ENCODE peak calls at places on chromosomes 2 and 18, in six cellular contexts. I is psoas muscle; R is Kasumi-1; Q is RWPE1; M is T-helper 1 cell; E is stimulated activated CD4-positive, alpha-beta T cell treated with anti-CD3 and anti-CD28 coated beads, Interleukin-2, amount 100 ng/mL, for 24 hours. X is an unnamed sample.

GRCh38 chr2:212711851-212712250 is 173.2 kb upstream of the ERBB4 start:
- DNase-seq in I (no peak), R (no peak), Q (peak), M (no peak), E (no peak), X (no peak)

GRCh38 chr2:36785179-36785795 is 88.8 kb downstream of the VIT start:
- DNase-seq in I (peak), R (peak), Q (peak), M (no peak), E (peak), X (peak)

GRCh38 chr2:134220525-134220924 is 33.3 kb upstream of the MGAT5 start:
- DNase-seq in I (no peak), R (peak), Q (no peak), M (no peak), E (no peak), X (no peak)

GRCh38 chr2:190904644-190905043 is 24.0 kb downstream of the GLS start:
- DNase-seq in I (no peak), R (no peak), Q (no peak), M (no peak), E (no peak), X (no peak)

GRCh38 chr2:131039535-131039907 is 53.7 kb downstream of the FAM168B start:
- DNase-seq in I (no peak), R (no peak), Q (no peak), M (no peak), E (no peak), X (no peak)

GRCh38 chr18:43961713-43962112 is 684.4 kb upstream of the SYT4 start:
- DNase-seq in I (no peak), R (no peak), Q (no peak), M (no peak), E (no peak), X (no peak)

GRCh38 chr2:15584316-15584715 is 7.4 kb upstream of the DDX1 start:
- DNase-seq in I (no peak), R (no peak), Q (no peak), M (no peak), E (no peak), X (no peak)

GRCh38 chr2:26480751-26481380 is 2.9 kb upstream of the OTOF start:
- DNase-seq in I (no peak), R (no peak), Q (no peak), M (no peak), E (no peak), X (no peak)

GRCh38 chr2:85737481-85737880 is 16.3 kb upstream of the ATOH8 start:
- DNase-seq in I (peak), R (no peak), Q (peak), M (no peak), E (no peak), X (no peak)

GRCh38 chr2:51624995-51625394 is 593.1 kb upstream of the NRXN1 start:
- DNase-seq in I (no peak), R (no peak), Q (peak), M (no peak), E (no peak), X (no peak)

GRCh38 chr2:96262306-96262705 is 3.5 kb downstream of the TMEM127 start:
- DNase-seq in I (no peak), R (no peak), Q (no peak), M (no peak), E (no peak), X (no peak)

GRCh38 chr2:42768706-42769256 is 4.8 kb upstream of the OXER1 start:
- DNase-seq in I (no peak), R (no peak), Q (no peak), M (no peak), E (no peak), X (no peak)

GRCh38 chr2:64524604-64525322 is 635 bp downstream of the AFTPH start:
- DNase-seq in I (peak), R (peak), Q (peak), M (no peak), E (peak), X (peak)

GRCh38 chr2:75108937-75109482 is 90.3 kb downstream of the TACR1 start:
- DNase-seq in I (no peak), R (no peak), Q (no peak), M (no peak), E (no peak), X (no peak)

GRCh38 chr2:196330645-196331044 is 159.3 kb upstream of the STK17B start:
- DNase-seq in I (no peak), R (no peak), Q (no peak), M (no peak), E (no peak), X (no peak)

GRCh38 chr2:218860950-218861381 is 1.4 kb downstream of the WNT6 start:
- DNase-seq in I (peak), R (no peak), Q (peak), M (no peak), E (no peak), X (no peak)

GRCh38 chr2:47028846-47029560 is 113.4 kb upstream of the MCFD2 start:
- DNase-seq in I (no peak), R (no peak), Q (no peak), M (no peak), E (no peak), X (no peak)

GRCh38 chr2:121063471-121063870 is 221.5 kb downstream of the TFCP2L1 start:
- DNase-seq in I (no peak), R (no peak), Q (no peak), M (no peak), E (no peak), X (no peak)

GRCh38 chr2:118221952-118222594 is 133.8 kb downstream of the INSIG2 start:
- DNase-seq in I (no peak), R (peak), Q (peak), M (no peak), E (no peak), X (no peak)

GRCh38 chr2:159879061-159879604 is 81.1 kb upstream of the CD302 start:
- DNase-seq in I (no peak), R (peak), Q (no peak), M (no peak), E (peak), X (no peak)

X was measured in activated T-helper 9 cell treated with anti-CD3 and anti-CD28 coated beads, Interleukin-2, amount 50 U/mL, for 16 hours.